ENCODE peak calls at places on chromosomes 11 and 22, in four cellular contexts. A, B, M and C are unnamed samples.

GRCh38 chr11:117189191-117189940 is 9.8 kb upstream of the TAGLN start:
- DNase-seq in A (no peak), B (no peak), M (no peak), C (peak)

GRCh38 chr22:36369922-36370781 is 17.6 kb downstream of the MYH9 start:
- DNase-seq in A (peak), B (peak), M (peak), C (peak)

GRCh38 chr11:43969543-43969942 is 27.1 kb downstream of the C11orf96 start:
- DNase-seq in A (no peak), B (no peak), M (no peak), C (no peak)

GRCh38 chr11:64484308-64485061 is 106.5 kb upstream of the SLC22A12 start:
- DNase-seq in A (no peak), B (no peak), M (no peak), C (peak)

GRCh38 chr11:67502328-67502979 is 2.7 kb downstream of the PITPNM1 start:
- DNase-seq in A (no peak), B (no peak), M (no peak), C (no peak)

GRCh38 chr11:94895451-94895850 is 77.9 kb downstream of the CWC15 start:
- DNase-seq in A (no peak), B (no peak), M (no peak), C (no peak)

GRCh38 chr22:31093956-31094622 is 13.0 kb downstream of the SMTN start:
- DNase-seq in A (no peak), B (no peak), M (no peak), C (no peak)

GRCh38 chr11:105156231-105156630 is 16.7 kb upstream of the CARD18 start:
- DNase-seq in A (no peak), B (no peak), M (no peak), C (no peak)

GRCh38 chr11:111851067-111851466 is 20.3 kb downstream of the ALG9 start:
- DNase-seq in A (no peak), B (no peak), M (no peak), C (no peak)

GRCh38 chr22:46876357-46876934 is 114.0 kb downstream of the TBC1D22A start:
- DNase-seq in A (no peak), B (no peak), M (no peak), C (no peak)

GRCh38 chr11:1075341-1075911 is 752 bp downstream of the MUC2 start:
- DNase-seq in A (no peak), B (no peak), M (no peak), C (no peak)

GRCh38 chr11:104637652-104638170 is 260.5 kb downstream of the CASP12 start:
- DNase-seq in A (no peak), B (no peak), M (no peak), C (no peak)

GRCh38 chr11:64090811-64091516 is 55.2 kb downstream of the FLRT1 start:
- DNase-seq in A (peak), B (no peak), M (no peak), C (peak)

GRCh38 chr11:93285430-93285829 is 45.1 kb upstream of the DEUP1 start:
- DNase-seq in A (no peak), B (no peak), M (no peak), C (no peak)

GRCh38 chr22:20887375-20887774 is 28.6 kb downstream of the SNAP29 start:
- DNase-seq in A (no peak), B (no peak), M (no peak), C (no peak)

GRCh38 chr11:122048401-122048800 is 67.6 kb downstream of the BLID start:
- DNase-seq in A (no peak), B (no peak), M (no peak), C (no peak)